ENCODE peak calls at places on chromosomes 16 and 17, in nine cellular contexts. One of them, this sample, is unnamed.

GRCh38 chr17:30921544-30922196 is at the start of gene ADAP2:
- DNase-seq in stomach: peak; percentile 75
- DNase-seq in sigmoid colon: peak; percentile 73
- DNase-seq in GM23338: peak; percentile 75
- DNase-seq in K562: peak; percentile 69
- DNase-seq in HL-60: peak; percentile 56
- DNase-seq in spleen: peak; percentile 91
- DNase-seq in transverse colon: peak; percentile 77
- DNase-seq in prostate gland: peak; percentile 43
- DNase-seq in this sample: no peak

GRCh38 chr17:27596571-27597187 is 34.3 kb upstream of the LGALS9 start:
- DNase-seq in stomach: no peak
- DNase-seq in sigmoid colon: no peak
- DNase-seq in GM23338: no peak
- DNase-seq in K562: no peak
- DNase-seq in HL-60: no peak
- DNase-seq in spleen: no peak
- DNase-seq in transverse colon: no peak
- DNase-seq in prostate gland: no peak
- DNase-seq in this sample: no peak

GRCh38 chr16:57647136-57647875 is 18.9 kb downstream of the ADGRG1 start:
- DNase-seq in stomach: no peak
- DNase-seq in sigmoid colon: no peak
- DNase-seq in GM23338: no peak
- DNase-seq in K562: no peak
- DNase-seq in HL-60: no peak
- DNase-seq in spleen: no peak
- DNase-seq in transverse colon: no peak
- DNase-seq in prostate gland: no peak
- DNase-seq in this sample: no peak

GRCh38 chr16:77501260-77501659 is 66.4 kb upstream of the ADAMTS18 start:
- DNase-seq in stomach: no peak
- DNase-seq in sigmoid colon: no peak
- DNase-seq in GM23338: peak; percentile 30
- DNase-seq in K562: no peak
- DNase-seq in HL-60: no peak
- DNase-seq in spleen: no peak
- DNase-seq in transverse colon: no peak
- DNase-seq in prostate gland: no peak
- DNase-seq in this sample: no peak

GRCh38 chr16:73179671-73180370 is 131.9 kb upstream of the ZFHX3 start:
- DNase-seq in stomach: peak; percentile 43
- DNase-seq in sigmoid colon: peak; percentile 82
- DNase-seq in GM23338: no peak
- DNase-seq in K562: no peak
- DNase-seq in HL-60: no peak
- DNase-seq in spleen: no peak
- DNase-seq in transverse colon: no peak
- DNase-seq in prostate gland: no peak
- DNase-seq in this sample: no peak

GRCh38 chr16:19006446-19007315 is 22.9 kb downstream of the TMC7 start:
- DNase-seq in stomach: no peak
- DNase-seq in sigmoid colon: no peak
- DNase-seq in GM23338: no peak
- DNase-seq in K562: no peak
- DNase-seq in HL-60: no peak
- DNase-seq in spleen: peak; percentile 34
- DNase-seq in transverse colon: no peak
- DNase-seq in prostate gland: no peak
- DNase-seq in this sample: no peak

GRCh38 chr17:2792541-2793169 is 3.6 kb upstream of the RAP1GAP2 start:
- DNase-seq in stomach: no peak
- DNase-seq in sigmoid colon: no peak
- DNase-seq in GM23338: no peak
- DNase-seq in K562: no peak
- DNase-seq in HL-60: no peak
- DNase-seq in spleen: peak; percentile 83
- DNase-seq in transverse colon: no peak
- DNase-seq in prostate gland: no peak
- DNase-seq in this sample: no peak

GRCh38 chr17:2400474-2400866 is 390 bp downstream of the MNT start:
- DNase-seq in stomach: peak; percentile 54
- DNase-seq in sigmoid colon: peak; percentile 83
- DNase-seq in GM23338: peak; percentile 83
- DNase-seq in K562: peak; percentile 25
- DNase-seq in HL-60: peak; percentile 54
- DNase-seq in spleen: peak; percentile 95
- DNase-seq in transverse colon: peak; percentile 61
- DNase-seq in prostate gland: no peak
- DNase-seq in this sample: no peak

GRCh38 chr17:5000237-5000639 is 2.5 kb downstream of the KIF1C start:
- DNase-seq in stomach: peak; percentile 41
- DNase-seq in sigmoid colon: peak; percentile 92
- DNase-seq in GM23338: peak; percentile 23
- DNase-seq in K562: no peak
- DNase-seq in HL-60: no peak
- DNase-seq in spleen: no peak
- DNase-seq in transverse colon: peak; percentile 56
- DNase-seq in prostate gland: no peak
- DNase-seq in this sample: no peak
- H3K4me3 ChIP-seq in stomach: peak overlapping the region; percentile 97
- H3K4me3 ChIP-seq in sigmoid colon: peak overlapping the region; percentile 99
- H3K4me3 ChIP-seq in GM23338: no peak overlapping the region
- H3K4me3 ChIP-seq in K562: no peak overlapping the region
- H3K4me3 ChIP-seq in HL-60: no peak overlapping the region
- H3K4me3 ChIP-seq in spleen: no peak overlapping the region
- H3K4me3 ChIP-seq in transverse colon: no peak overlapping the region
- H3K4me3 ChIP-seq in prostate gland: no peak overlapping the region
- H3K4me3 ChIP-seq in this sample: no peak overlapping the region

GRCh38 chr16:4937782-4938682 is 1.1 kb upstream of the PPL start:
- DNase-seq in stomach: no peak
- DNase-seq in sigmoid colon: no peak
- DNase-seq in GM23338: no peak
- DNase-seq in K562: no peak
- DNase-seq in HL-60: no peak
- DNase-seq in spleen: no peak
- DNase-seq in transverse colon: peak; percentile 64
- DNase-seq in prostate gland: peak; percentile 68
- DNase-seq in this sample: no peak

GRCh38 chr16:4938683-4939030 is 1.7 kb upstream of the PPL start:
- DNase-seq in stomach: no peak
- DNase-seq in sigmoid colon: no peak
- DNase-seq in GM23338: no peak
- DNase-seq in K562: no peak
- DNase-seq in HL-60: no peak
- DNase-seq in spleen: no peak
- DNase-seq in transverse colon: no peak
- DNase-seq in prostate gland: no peak
- DNase-seq in this sample: no peak

GRCh38 chr16:4935231-4935855 is 1.6 kb downstream of the PPL start:
- DNase-seq in stomach: peak; percentile 83
- DNase-seq in sigmoid colon: peak; percentile 96
- DNase-seq in GM23338: no peak
- DNase-seq in K562: no peak
- DNase-seq in HL-60: no peak
- DNase-seq in spleen: no peak
- DNase-seq in transverse colon: peak; percentile 65
- DNase-seq in prostate gland: peak; percentile 91
- DNase-seq in this sample: no peak

GRCh38 chr16:4936181-4936990 is 562 bp downstream of the PPL start:
- DNase-seq in stomach: peak; percentile 38
- DNase-seq in sigmoid colon: peak; percentile 78
- DNase-seq in GM23338: peak; percentile 82
- DNase-seq in K562: peak; percentile 72
- DNase-seq in HL-60: no peak
- DNase-seq in spleen: no peak
- DNase-seq in transverse colon: peak; percentile 46
- DNase-seq in prostate gland: peak; percentile 40
- DNase-seq in this sample: no peak

GRCh38 chr16:4936991-4937781 is at the start of gene PPL:
- DNase-seq in stomach: peak; percentile 97
- DNase-seq in sigmoid colon: peak; percentile 89
- DNase-seq in GM23338: peak; percentile 98
- DNase-seq in K562: peak; percentile 98
- DNase-seq in HL-60: no peak
- DNase-seq in spleen: no peak
- DNase-seq in transverse colon: peak; percentile 95
- DNase-seq in prostate gland: peak; percentile 91
- DNase-seq in this sample: no peak
- TF ChIP-seq POLR2AphosphoS5 in stomach: peak; percentile 48
- TF ChIP-seq POLR2AphosphoS5 in sigmoid colon: no peak
- TF ChIP-seq POLR2AphosphoS5 in GM23338: peak; percentile 56
- TF ChIP-seq POLR2AphosphoS5 in K562: no peak
- TF ChIP-seq POLR2AphosphoS5 in HL-60: no peak
- TF ChIP-seq POLR2AphosphoS5 in spleen: no peak
- TF ChIP-seq POLR2AphosphoS5 in transverse colon: peak; percentile 22
- TF ChIP-seq POLR2AphosphoS5 in prostate gland: peak; percentile 40
- TF ChIP-seq POLR2AphosphoS5 in this sample: no peak

GRCh38 chr17:81667754-81668153 is 1.2 kb downstream of the CCDC137 start:
- DNase-seq in stomach: no peak
- DNase-seq in sigmoid colon: no peak
- DNase-seq in GM23338: peak; percentile 63
- DNase-seq in K562: peak; percentile 37
- DNase-seq in HL-60: peak; percentile 82
- DNase-seq in spleen: no peak
- DNase-seq in transverse colon: no peak
- DNase-seq in prostate gland: peak; percentile 72
- DNase-seq in this sample: no peak

GRCh38 chr17:81664051-81664470 is 2.3 kb downstream of the OXLD1 start:
- DNase-seq in stomach: no peak
- DNase-seq in sigmoid colon: no peak
- DNase-seq in GM23338: no peak
- DNase-seq in K562: no peak
- DNase-seq in HL-60: no peak
- DNase-seq in spleen: no peak
- DNase-seq in transverse colon: no peak
- DNase-seq in prostate gland: no peak
- DNase-seq in this sample: no peak

GRCh38 chr17:81666092-81666341 is 388 bp downstream of the OXLD1 start:
- DNase-seq in stomach: no peak
- DNase-seq in sigmoid colon: no peak
- DNase-seq in GM23338: peak; percentile 77
- DNase-seq in K562: no peak
- DNase-seq in HL-60: peak; percentile 45
- DNase-seq in spleen: no peak
- DNase-seq in transverse colon: no peak
- DNase-seq in prostate gland: no peak
- DNase-seq in this sample: no peak

GRCh38 chr17:81666342-81667191 is at the start of the genes CCDC137 and OXLD1:
- DNase-seq in stomach: peak; percentile 98
- DNase-seq in sigmoid colon: peak; percentile 98
- DNase-seq in GM23338: peak; percentile 99
- DNase-seq in K562: peak; percentile 97
- DNase-seq in HL-60: peak; percentile 97
- DNase-seq in spleen: peak; percentile 98
- DNase-seq in transverse colon: peak; percentile 97
- DNase-seq in prostate gland: peak; percentile 96
- DNase-seq in this sample: peak; percentile 60

GRCh38 chr17:81665205-81666091 is 957 bp downstream of the OXLD1 start:
- DNase-seq in stomach: no peak
- DNase-seq in sigmoid colon: peak; percentile 61
- DNase-seq in GM23338: peak; percentile 40
- DNase-seq in K562: peak; percentile 49
- DNase-seq in HL-60: peak; percentile 62
- DNase-seq in spleen: no peak
- DNase-seq in transverse colon: peak; percentile 39
- DNase-seq in prostate gland: no peak
- DNase-seq in this sample: no peak
- H3K4me3 ChIP-seq in stomach: peak overlapping the region; percentile 82
- H3K4me3 ChIP-seq in sigmoid colon: peak overlapping the region; percentile 95
- H3K4me3 ChIP-seq in GM23338: peak overlapping the region; percentile 99
- H3K4me3 ChIP-seq in K562: peak overlapping the region; percentile 87
- H3K4me3 ChIP-seq in HL-60: peak overlapping the region; percentile 93
- H3K4me3 ChIP-seq in spleen: peak overlapping the region; percentile 100
- H3K4me3 ChIP-seq in transverse colon: peak overlapping the region; percentile 95
- H3K4me3 ChIP-seq in prostate gland: peak overlapping the region; percentile 99
- H3K4me3 ChIP-seq in this sample: peak overlapping the region; percentile 88

GRCh38 chr17:41444640-41445039 is 3.9 kb upstream of the KRT38 start:
- DNase-seq in stomach: no peak
- DNase-seq in sigmoid colon: no peak
- DNase-seq in GM23338: no peak
- DNase-seq in K562: no peak
- DNase-seq in HL-60: no peak
- DNase-seq in spleen: no peak
- DNase-seq in transverse colon: no peak
- DNase-seq in prostate gland: no peak
- DNase-seq in this sample: no peak
- TF ChIP-seq POLR2AphosphoS5 in stomach: no peak
- TF ChIP-seq POLR2AphosphoS5 in sigmoid colon: no peak
- TF ChIP-seq POLR2AphosphoS5 in GM23338: no peak
- TF ChIP-seq POLR2AphosphoS5 in K562: no peak
- TF ChIP-seq POLR2AphosphoS5 in HL-60: no peak
- TF ChIP-seq POLR2AphosphoS5 in spleen: no peak
- TF ChIP-seq POLR2AphosphoS5 in transverse colon: no peak
- TF ChIP-seq POLR2AphosphoS5 in prostate gland: no peak
- TF ChIP-seq POLR2AphosphoS5 in this sample: no peak

DNA sequence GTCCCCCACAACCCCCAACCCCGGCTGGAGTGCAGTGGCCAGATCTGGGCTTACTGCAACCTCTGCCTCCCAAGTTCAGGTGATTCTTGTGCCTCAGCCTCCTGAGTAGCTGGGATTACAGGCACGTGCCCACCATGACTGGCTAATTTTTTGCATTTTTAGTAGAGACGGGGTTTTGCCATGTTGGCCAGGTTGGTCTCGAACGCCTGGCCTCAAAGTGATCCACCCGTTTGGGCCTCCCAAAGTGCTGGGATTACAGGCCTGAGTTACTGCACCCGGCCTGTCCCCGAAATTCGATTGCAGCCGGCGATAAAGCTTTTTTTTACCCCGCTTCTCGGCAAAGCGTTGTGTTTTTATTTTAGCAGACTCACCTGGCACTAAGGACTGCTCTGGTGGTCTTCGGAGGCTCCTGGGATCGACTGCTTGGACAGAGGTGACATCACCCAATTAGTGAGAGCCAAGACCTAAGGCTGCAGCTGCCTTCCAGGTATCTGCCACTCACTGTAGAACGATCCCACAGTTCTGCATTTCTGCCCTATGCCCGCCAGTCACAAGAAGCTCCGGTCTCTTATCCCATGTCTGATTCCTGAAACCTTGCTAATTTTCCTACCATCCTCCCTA is 82.2 kb upstream of the ARL4D start:
- DNase-seq in stomach: no peak
- DNase-seq in sigmoid colon: no peak
- DNase-seq in GM23338: peak; percentile 36
- DNase-seq in K562: peak; percentile 13
- DNase-seq in HL-60: peak; percentile 38
- DNase-seq in spleen: peak; percentile 77
- DNase-seq in transverse colon: no peak
- DNase-seq in prostate gland: no peak
- DNase-seq in this sample: no peak
- H3K4me3 ChIP-seq in stomach: no peak overlapping the region
- H3K4me3 ChIP-seq in sigmoid colon: no peak overlapping the region
- H3K4me3 ChIP-seq in GM23338: no peak overlapping the region
- H3K4me3 ChIP-seq in K562: no peak overlapping the region
- H3K4me3 ChIP-seq in HL-60: no peak overlapping the region
- H3K4me3 ChIP-seq in spleen: no peak overlapping the region
- H3K4me3 ChIP-seq in transverse colon: no peak overlapping the region
- H3K4me3 ChIP-seq in prostate gland: no peak overlapping the region
- H3K4me3 ChIP-seq in this sample: no peak overlapping the region

DNA sequence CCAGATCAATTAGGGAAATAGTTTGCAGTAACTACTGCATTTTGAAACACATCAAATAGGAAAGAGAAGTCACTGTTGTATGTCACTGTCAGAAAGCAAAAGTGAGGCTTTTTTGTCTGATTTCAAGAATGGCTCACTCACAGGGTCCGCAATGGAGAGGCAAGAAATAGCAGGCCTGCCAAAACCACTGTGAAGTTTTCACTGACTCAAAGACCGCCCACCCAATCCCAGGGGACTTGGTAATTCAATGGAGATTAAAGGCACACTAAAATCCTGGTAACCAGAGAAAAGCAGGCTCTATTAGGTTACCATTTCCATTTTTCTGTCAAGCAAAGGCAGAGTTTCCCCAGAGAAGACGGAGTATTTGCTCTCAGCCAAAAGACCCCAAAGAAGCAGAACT is 56.8 kb downstream of the FOXL1 start:
- DNase-seq in stomach: no peak
- DNase-seq in sigmoid colon: no peak
- DNase-seq in GM23338: no peak
- DNase-seq in K562: no peak
- DNase-seq in HL-60: no peak
- DNase-seq in spleen: no peak
- DNase-seq in transverse colon: no peak
- DNase-seq in prostate gland: no peak
- DNase-seq in this sample: no peak
- TF ChIP-seq POLR2AphosphoS5 in stomach: no peak
- TF ChIP-seq POLR2AphosphoS5 in sigmoid colon: no peak
- TF ChIP-seq POLR2AphosphoS5 in GM23338: no peak
- TF ChIP-seq POLR2AphosphoS5 in K562: no peak
- TF ChIP-seq POLR2AphosphoS5 in HL-60: no peak
- TF ChIP-seq POLR2AphosphoS5 in spleen: no peak
- TF ChIP-seq POLR2AphosphoS5 in transverse colon: no peak
- TF ChIP-seq POLR2AphosphoS5 in prostate gland: no peak
- TF ChIP-seq POLR2AphosphoS5 in this sample: no peak

This sample was measured in Panc1.